ENCODE peak calls at places on chromosomes 1 and 21, in six cellular contexts. V, K, H, T, E and P are unnamed samples. For H3K4me1 and H3K36me3, the result is how much of the 10 kb centered on the place peaks cover.

GRCh38 chr1:162772571-162773154 is 17.8 kb upstream of the HSD17B7 start:
- DNase-seq in H (peak), K (no peak), V (no peak), T (no peak), E (no peak), P (no peak)

GRCh38 chr1:202852163-202852904 is 36.6 kb downstream of the RABIF start:
- DNase-seq in K (peak), T (peak), V (peak), E (peak), H (peak), P (peak)

GRCh38 chr1:67336783-67337182 is 29.1 kb downstream of the IL12RB2 start:
- DNase-seq in H (no peak), K (no peak), V (no peak), E (no peak), T (no peak), P (no peak)

GRCh38 chr1:203217668-203218067 is 11.8 kb downstream of the CHIT1 start:
- DNase-seq in H (no peak), E (no peak), K (no peak), T (no peak), V (no peak), P (no peak)

GRCh38 chr1:214378492-214378891 is 97.5 kb downstream of the SMYD2 start:
- DNase-seq in T (no peak), K (no peak), H (no peak), E (no peak), V (no peak), P (peak)

GRCh38 chr1:212665241-212666115 is 34.2 kb downstream of the BATF3 start:
- DNase-seq in E (peak), K (peak), H (peak), T (no peak), V (peak), P (peak)

GRCh38 chr1:58528518-58528917 is 18.0 kb downstream of the OMA1 start:
- DNase-seq in E (no peak), H (peak), K (no peak), T (no peak), V (peak), P (no peak)

GRCh38 chr1:37890378-37891014 is 31.1 kb upstream of the MTF1 start:
- DNase-seq in E (peak), K (no peak), V (peak), H (peak), T (no peak), P (peak)

GRCh38 chr21:44658913-44659595 is 1.3 kb downstream of the KRTAP12-3 start:
- DNase-seq in T (no peak), E (no peak), K (no peak), H (no peak), V (no peak), P (no peak)

GRCh38 chr1:113517346-113517745 is 127.0 kb downstream of the MAGI3 start:
- DNase-seq in E (no peak), T (no peak), K (no peak), V (no peak), H (no peak), P (no peak)
- H3K4me1 ChIP-seq in E (under half), T (under half), K (under half), V (under half), H (under half), P (under half)

GRCh38 chr1:51442198-51442597 is 76.9 kb downstream of the EPS15 start:
- DNase-seq in E (no peak), V (no peak), K (no peak), H (no peak), T (no peak), P (peak)

GRCh38 chr1:51442616-51443015 is 76.5 kb downstream of the EPS15 start:
- DNase-seq in E (no peak), K (no peak), T (no peak), V (peak), H (no peak), P (no peak)

GRCh38 chr1:51444096-51444495 is 75.0 kb downstream of the EPS15 start:
- DNase-seq in H (peak), V (no peak), E (no peak), T (no peak), K (no peak), P (no peak)

GRCh38 chr1:51444534-51445192 is 74.4 kb downstream of the EPS15 start:
- DNase-seq in H (no peak), V (peak), T (no peak), K (no peak), E (no peak), P (no peak)

GRCh38 chr1:51443555-51443954 is 75.5 kb downstream of the EPS15 start:
- DNase-seq in T (no peak), K (no peak), H (no peak), V (no peak), E (no peak), P (no peak)
- H3K36me3 ChIP-seq in T (under half), K (under half), H (under half), V (half or more), E (under half), P (under half)

GRCh38 chr1:222163895-222164294 is 384.0 kb downstream of the HHIPL2 start:
- DNase-seq in E (no peak), K (no peak), T (no peak), V (no peak), H (no peak), P (no peak)

GRCh38 chr1:222168621-222169020 is 379.3 kb downstream of the HHIPL2 start:
- DNase-seq in H (no peak), T (no peak), K (no peak), V (no peak), E (no peak), P (no peak)

GRCh38 chr1:222167896-222168295 is 380.0 kb downstream of the HHIPL2 start:
- DNase-seq in K (no peak), T (no peak), V (no peak), H (peak), E (no peak), P (no peak)

GRCh38 chr1:222167111-222167510 is 380.8 kb downstream of the HHIPL2 start:
- DNase-seq in T (no peak), V (peak), H (peak), E (peak), K (peak), P (peak)

DNA sequence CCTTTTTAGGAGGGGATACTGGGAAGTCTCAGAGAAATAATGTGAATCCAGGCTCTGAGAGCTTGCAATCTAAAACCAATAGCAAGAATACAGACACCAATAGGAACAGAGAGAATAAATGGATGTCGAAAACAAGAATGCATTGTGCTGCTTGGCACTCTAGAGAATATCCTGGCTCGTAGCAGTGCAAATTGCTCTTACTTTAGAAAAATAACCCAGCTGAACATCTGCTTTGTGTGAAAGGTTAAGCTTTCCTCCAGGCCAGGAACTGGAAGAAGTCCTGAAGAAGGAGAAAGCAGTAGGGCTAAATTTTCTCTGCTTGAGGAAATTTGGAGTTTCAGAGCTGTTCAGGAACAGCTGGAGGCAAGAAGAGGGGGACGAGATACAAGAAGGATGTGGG is 382.3 kb downstream of the HHIPL2 start:
- DNase-seq in E (no peak), K (no peak), H (no peak), T (no peak), V (no peak), P (no peak)
- H3K23ac ChIP-seq in E (no peak), K (no peak), H (no peak), T (no peak), V (no peak), P (no peak)

GRCh38 chr1:25553749-25554425 is 10.5 kb downstream of the LDLRAP1 start:
- DNase-seq in V (no peak), T (no peak), E (no peak), H (no peak), K (no peak), P (no peak)
- H3K4me1 ChIP-seq in V (under half), T (under half), E (under half), H (under half), K (under half), P (under half)

GRCh38 chr1:183131166-183131565 is 54.9 kb upstream of the LAMC2 start:
- DNase-seq in E (no peak), K (no peak), T (no peak), H (no peak), V (no peak), P (no peak)
- H3K36me3 ChIP-seq in E (under half), K (under half), T (half or more), H (half or more), V (half or more), P (under half)